ENCODE peak calls at places on chromosomes 4 and X, in nine cellular contexts. V, M, O, K, Q, S, L, J and R are unnamed samples. For H3K4me1, the result is how much of the 10 kb centered on the place peaks cover.

GRCh38 chrX:8405631-8406030 is 59.0 kb upstream of the VCX3B start:
- DNase-seq in J (no peak), M (no peak), K (no peak), O (no peak), L (no peak), Q (no peak), V (no peak), S (no peak), R (no peak)

GRCh38 chrX:14015941-14016340 is 13.8 kb downstream of the GEMIN8 start:
- DNase-seq in S (no peak), L (no peak), M (no peak), V (no peak), J (no peak), O (no peak), K (no peak), Q (no peak), R (no peak)

GRCh38 chrX:15334561-15334960 is 762 bp downstream of the PIGA start:
- DNase-seq in K (no peak), V (no peak), Q (no peak), J (no peak), S (no peak), L (peak), O (no peak), M (no peak), R (no peak)

GRCh38 chr4:17238633-17239032 is 273.3 kb downstream of the QDPR start:
- DNase-seq in L (no peak), J (no peak), S (no peak), M (no peak), V (no peak), O (no peak), K (no peak), Q (no peak), R (no peak)

GRCh38 chrX:24999501-24999900 is 16.3 kb downstream of the ARX start:
- DNase-seq in M (no peak), Q (no peak), L (no peak), V (no peak), S (no peak), K (no peak), O (no peak), J (no peak), R (no peak)

GRCh38 chr4:153916273-153916755 is 127.4 kb upstream of the SFRP2 start:
- DNase-seq in J (no peak), K (no peak), M (no peak), L (no peak), Q (no peak), V (no peak), O (no peak), S (no peak), R (no peak)

GRCh38 chrX:111875881-111876280 is at the start of gene TRPC5OS:
- DNase-seq in K (no peak), L (no peak), O (no peak), Q (no peak), S (no peak), V (no peak), J (no peak), M (no peak), R (no peak)

GRCh38 chrX:41276661-41277506 is 57.1 kb upstream of the DDX3X start:
- DNase-seq in M (peak), K (peak), Q (no peak), L (peak), S (no peak), V (peak), O (no peak), J (no peak), R (no peak)

GRCh38 chr4:185794637-185795036 is 17.4 kb downstream of the SORBS2 start:
- DNase-seq in S (no peak), V (no peak), J (no peak), Q (no peak), L (no peak), K (no peak), M (no peak), O (no peak), R (no peak)

GRCh38 chr4:25982962-25983361 is 68.9 kb downstream of the SMIM20 start:
- DNase-seq in Q (no peak), J (no peak), L (no peak), M (no peak), V (no peak), S (no peak), K (no peak), O (no peak), R (no peak)
- TF ChIP-seq CTCF in Q (no peak), J (no peak), L (no peak), M (no peak), V (no peak), S (no peak), K (no peak), O (no peak), R (no peak)

DNA sequence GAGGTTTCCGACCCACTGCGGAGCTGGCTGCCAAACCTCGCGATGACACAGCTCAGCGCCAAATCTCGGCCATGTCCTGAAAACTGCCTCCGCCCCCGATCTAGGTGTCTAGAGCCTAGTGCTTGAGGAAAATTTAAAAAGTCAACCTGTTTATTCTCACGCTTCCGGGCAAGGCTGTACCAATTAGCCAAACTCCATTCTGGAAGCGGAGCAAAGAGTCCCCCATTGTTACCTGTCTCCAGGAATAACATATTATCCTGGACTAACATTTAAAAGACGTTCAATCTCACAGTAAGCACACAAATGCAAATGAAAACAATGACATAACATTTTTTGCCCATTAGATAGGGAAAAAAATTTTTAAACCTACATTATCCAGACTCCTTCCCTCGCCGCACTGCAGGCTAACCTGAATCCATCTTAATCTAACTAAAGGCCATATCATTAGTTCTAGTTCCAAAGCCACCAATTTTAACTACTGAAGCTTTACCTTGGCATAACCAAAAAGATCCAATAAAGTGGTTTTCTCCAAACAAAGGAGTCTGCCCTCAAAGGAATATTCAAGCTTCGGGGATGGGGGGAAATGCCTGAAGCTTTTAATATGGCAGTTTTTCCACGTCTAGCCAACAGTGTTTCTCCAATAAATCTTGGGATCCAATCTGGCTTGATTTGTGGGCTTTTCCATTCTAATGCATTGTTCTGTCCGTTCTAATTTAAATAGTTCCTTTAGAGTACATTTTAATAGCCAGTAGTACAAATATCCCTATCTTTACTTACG is 1.9 kb downstream of the HUWE1 start:
- DNase-seq in V (no peak), O (no peak), K (no peak), M (no peak), S (peak), Q (peak), J (no peak), L (no peak), R (no peak)
- H3K4me1 ChIP-seq in V (under half), O (under half), K (under half), M (under half), S (under half), Q (under half), J (under half), L (under half), R (under half)

GRCh38 chr4:56627375-56627774 is 53.7 kb downstream of the HOPX start:
- DNase-seq in S (no peak), Q (no peak), J (no peak), O (no peak), M (no peak), K (no peak), V (no peak), L (no peak), R (no peak)
- TF ChIP-seq CTCF in S (no peak), Q (no peak), J (no peak), O (no peak), M (no peak), K (no peak), V (no peak), L (no peak), R (no peak)

DNA sequence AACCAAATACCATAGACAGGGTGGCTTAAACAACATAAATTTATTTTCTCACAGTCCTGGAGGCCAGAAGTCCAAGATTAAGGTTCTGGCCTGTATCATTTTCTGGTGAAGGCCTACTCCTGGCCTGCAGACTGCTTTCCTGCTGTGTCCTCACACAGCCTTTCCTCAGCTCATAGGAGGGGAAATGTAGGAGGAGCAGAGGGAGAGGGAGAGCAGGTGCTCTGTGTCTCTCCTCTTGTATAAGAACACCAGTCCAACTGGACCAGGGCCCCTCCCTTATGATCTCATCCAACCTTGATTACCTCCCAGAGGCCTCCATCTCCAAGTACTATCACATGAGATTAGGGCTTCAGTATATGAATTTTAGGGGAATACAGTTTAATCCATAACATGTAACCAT is 34.3 kb downstream of the RAPGEF2 start:
- DNase-seq in O (no peak), M (no peak), L (no peak), Q (no peak), S (no peak), V (no peak), K (no peak), J (no peak), R (no peak)
- H3K4me1 ChIP-seq in O (half or more), M (under half), L (under half), Q (under half), S (under half), V (under half), K (under half), J (under half), R (under half)

DNA sequence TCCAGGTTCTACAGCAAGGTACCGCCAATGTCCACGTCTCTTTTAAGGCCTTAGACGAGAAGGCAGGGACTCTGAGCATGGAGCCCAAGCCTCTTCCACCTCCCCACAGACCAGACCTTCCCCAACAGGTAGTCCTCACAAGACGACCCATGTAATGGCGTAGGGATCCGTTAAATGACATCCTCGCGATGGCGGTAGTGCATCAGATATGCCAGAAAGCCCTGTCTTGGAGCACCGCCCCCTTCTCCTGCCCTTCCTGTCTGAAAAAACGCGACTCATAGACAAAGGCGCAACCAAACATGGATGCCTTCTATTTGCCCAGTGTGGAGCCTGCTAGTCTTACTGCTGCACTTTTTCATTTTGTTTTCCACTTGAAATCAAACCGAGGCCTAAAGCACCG is 185.4 kb downstream of the OR13H1 start:
- DNase-seq in O (peak), L (no peak), J (peak), M (no peak), K (peak), S (peak), Q (no peak), V (no peak), R (no peak)
- TF ChIP-seq CTCF in O (peak), L (no peak), J (no peak), M (no peak), K (peak), S (peak), Q (peak), V (no peak), R (peak)

GRCh38 chrX:154545673-154546274 is 872 bp downstream of the G6PD start:
- DNase-seq in V (no peak), L (no peak), K (no peak), J (no peak), Q (peak), M (no peak), O (no peak), S (no peak), R (no peak)
- H3K4me1 ChIP-seq in V (under half), L (under half), K (under half), J (under half), Q (half or more), M (half or more), O (under half), S (under half), R (half or more)